ENCODE peak calls at places on chromosomes 12 and 14, in nine cellular contexts. L is transverse colon, K is upper lobe of left lung, B is HCEC 1CT, D is DND-41, V is AG08395, Q is midbrain, P is A549, N is HS-27A. Z is an unnamed sample.

GRCh38 chr14:33175951-33176350 is 237.3 kb downstream of the NPAS3 start:
- DNase-seq in D (no peak), K (no peak), B (no peak), Q (no peak), N (no peak), L (no peak), V (no peak), P (no peak), Z (no peak)

GRCh38 chr14:20830831-20831230 is 28.2 kb upstream of the RNASE1 start:
- DNase-seq in Q (no peak), K (peak; percentile 32), N (no peak), L (no peak), V (no peak), D (no peak), B (no peak), P (no peak), Z (no peak)

GRCh38 chr14:32350020-32350419 is 20.9 kb downstream of the AKAP6 start:
- DNase-seq in L (no peak), P (no peak), V (no peak), N (no peak), K (no peak), Q (no peak), B (no peak), D (no peak), Z (no peak)

GRCh38 chr12:19248929-19249602 is 119.5 kb downstream of the PLEKHA5 start:
- DNase-seq in V (peak; percentile 32), P (no peak), B (peak; percentile 61), N (no peak), Q (no peak), K (no peak), L (no peak), D (no peak), Z (no peak)

GRCh38 chr12:29519585-29520182 is 22.2 kb upstream of the OVCH1 start:
- DNase-seq in B (peak; percentile 36), P (peak; percentile 8), D (peak; percentile 10), Q (peak; percentile 39), L (no peak), V (peak; percentile 40), K (no peak), N (peak; percentile 63), Z (peak; percentile 17)

GRCh38 chr12:41206298-41206697 is 18.2 kb downstream of the PDZRN4 start:
- DNase-seq in L (no peak), P (no peak), Q (no peak), N (no peak), D (no peak), K (no peak), B (no peak), V (no peak), Z (no peak)

GRCh38 chr12:46124848-46125619 is 134.7 kb upstream of the SCAF11 start:
- DNase-seq in D (peak; percentile 67), V (peak; percentile 77), L (peak; percentile 51), N (peak; percentile 59), Q (peak; percentile 89), P (peak; percentile 59), B (peak; percentile 81), K (peak; percentile 33), Z (peak; percentile 71)

GRCh38 chr12:11500222-11500860 is 105.0 kb upstream of the PRB2 start:
- DNase-seq in K (peak; percentile 75), D (peak; percentile 66), V (peak; percentile 75), L (peak; percentile 83), B (no peak), P (peak; percentile 49), N (no peak), Q (peak; percentile 77), Z (peak; percentile 48)

GRCh38 chr12:106022568-106023012 is 116.2 kb downstream of the NUAK1 start:
- DNase-seq in K (no peak), Q (no peak), L (no peak), N (no peak), D (no peak), P (peak; percentile 26), V (no peak), B (no peak), Z (no peak)

GRCh38 chr12:105698047-105698446 is 367.6 kb downstream of the C12orf75 start:
- DNase-seq in L (no peak), P (no peak), N (no peak), Q (no peak), K (no peak), B (no peak), D (peak; percentile 19), V (no peak), Z (no peak)

GRCh38 chr12:5456906-5457305 is 25.0 kb downstream of the NTF3 start:
- DNase-seq in D (no peak), K (no peak), N (peak; percentile 67), V (peak; percentile 83), L (no peak), Q (no peak), B (no peak), P (no peak), Z (peak; percentile 70)

GRCh38 chr14:104431929-104432541 is 147.5 kb upstream of the C14orf180 start:
- DNase-seq in B (no peak), V (no peak), N (no peak), L (no peak), D (no peak), K (no peak), Q (no peak), P (no peak), Z (no peak)

GRCh38 chr14:99118046-99118721 is 153.8 kb downstream of the BCL11B start:
- DNase-seq in L (no peak), V (no peak), N (no peak), B (no peak), K (no peak), D (no peak), P (no peak), Q (no peak), Z (no peak)

GRCh38 chr14:83638725-83639124 is 1891.2 kb upstream of the FLRT2 start:
- DNase-seq in P (no peak), D (no peak), Q (no peak), V (no peak), L (no peak), N (no peak), K (no peak), B (no peak), Z (no peak)

GRCh38 chr14:75222208-75222701 is 45.8 kb upstream of the TMED10 start:
- DNase-seq in V (peak; percentile 81), B (peak; percentile 62), P (no peak), L (no peak), Q (no peak), N (peak; percentile 41), K (peak; percentile 68), D (no peak), Z (peak; percentile 91)